ENCODE peak calls at places on chromosomes 2 and 18, in four cellular contexts. One of them, this sample, is unnamed.

GRCh38 chr2:130996658-130997057 is 96.6 kb downstream of the FAM168B start:
- DNase-seq in CD8-positive, alpha-beta T cell: no peak
- DNase-seq in astrocyte of the cerebellum: no peak
- DNase-seq in adipocyte: no peak
- DNase-seq in this sample: no peak

GRCh38 chr2:230886207-230886606 is 21.5 kb downstream of the ITM2C start:
- DNase-seq in CD8-positive, alpha-beta T cell: no peak
- DNase-seq in astrocyte of the cerebellum: no peak
- DNase-seq in adipocyte: no peak
- DNase-seq in this sample: no peak

GRCh38 chr2:56741601-56742102 is 557.9 kb downstream of the CCDC85A start:
- DNase-seq in CD8-positive, alpha-beta T cell: no peak
- DNase-seq in astrocyte of the cerebellum: peak; percentile 86
- DNase-seq in adipocyte: peak; percentile 96
- DNase-seq in this sample: peak; percentile 88

GRCh38 chr18:77106331-77106730 is 26.3 kb downstream of the MBP start:
- DNase-seq in CD8-positive, alpha-beta T cell: peak; percentile 86
- DNase-seq in astrocyte of the cerebellum: no peak
- DNase-seq in adipocyte: no peak
- DNase-seq in this sample: no peak

GRCh38 chr2:78908973-78909372 is 116.5 kb upstream of the REG3G start:
- DNase-seq in CD8-positive, alpha-beta T cell: no peak
- DNase-seq in astrocyte of the cerebellum: no peak
- DNase-seq in adipocyte: no peak
- DNase-seq in this sample: no peak

GRCh38 chr18:31616586-31616985 is 24.9 kb downstream of the TTR start:
- DNase-seq in CD8-positive, alpha-beta T cell: no peak
- DNase-seq in astrocyte of the cerebellum: no peak
- DNase-seq in adipocyte: no peak
- DNase-seq in this sample: no peak

GRCh38 chr2:158560259-158560658 is 103.5 kb downstream of the PKP4 start:
- DNase-seq in CD8-positive, alpha-beta T cell: no peak
- DNase-seq in astrocyte of the cerebellum: no peak
- DNase-seq in adipocyte: no peak
- DNase-seq in this sample: no peak

GRCh38 chr2:201228912-201229290 is 31.4 kb upstream of the CASP8 start:
- DNase-seq in CD8-positive, alpha-beta T cell: no peak
- DNase-seq in astrocyte of the cerebellum: no peak
- DNase-seq in adipocyte: no peak
- DNase-seq in this sample: no peak

GRCh38 chr18:31146809-31147208 is 15.8 kb downstream of the DSC1 start:
- DNase-seq in CD8-positive, alpha-beta T cell: no peak
- DNase-seq in astrocyte of the cerebellum: no peak
- DNase-seq in adipocyte: no peak
- DNase-seq in this sample: peak; percentile 4

GRCh38 chr2:120570546-120570945 is 165.1 kb upstream of the GLI2 start:
- DNase-seq in CD8-positive, alpha-beta T cell: no peak
- DNase-seq in astrocyte of the cerebellum: no peak
- DNase-seq in adipocyte: no peak
- DNase-seq in this sample: no peak

GRCh38 chr2:133416756-133417155 is 151.5 kb downstream of the NCKAP5 start:
- DNase-seq in CD8-positive, alpha-beta T cell: no peak
- DNase-seq in astrocyte of the cerebellum: no peak
- DNase-seq in adipocyte: peak; percentile 37
- DNase-seq in this sample: no peak

GRCh38 chr2:142757111-142757510 is 120.4 kb upstream of the KYNU start:
- DNase-seq in CD8-positive, alpha-beta T cell: no peak
- DNase-seq in astrocyte of the cerebellum: no peak
- DNase-seq in adipocyte: no peak
- DNase-seq in this sample: no peak

GRCh38 chr2:143452817-143453462 is 323.7 kb downstream of the ARHGAP15 start:
- DNase-seq in CD8-positive, alpha-beta T cell: peak; percentile 63
- DNase-seq in astrocyte of the cerebellum: no peak
- DNase-seq in adipocyte: no peak
- DNase-seq in this sample: no peak

GRCh38 chr2:144377929-144378328 is 142.0 kb downstream of the ZEB2 start:
- DNase-seq in CD8-positive, alpha-beta T cell: no peak
- DNase-seq in astrocyte of the cerebellum: no peak
- DNase-seq in adipocyte: no peak
- DNase-seq in this sample: peak; percentile 68

GRCh38 chr2:134683561-134684112 is 35.2 kb downstream of the TMEM163 start:
- DNase-seq in CD8-positive, alpha-beta T cell: no peak
- DNase-seq in astrocyte of the cerebellum: no peak
- DNase-seq in adipocyte: no peak
- DNase-seq in this sample: peak; percentile 22

GRCh38 chr2:12504443-12504842 is 212.3 kb upstream of the TRIB2 start:
- DNase-seq in CD8-positive, alpha-beta T cell: no peak
- DNase-seq in astrocyte of the cerebellum: no peak
- DNase-seq in adipocyte: peak; percentile 37
- DNase-seq in this sample: no peak

GRCh38 chr2:33588246-33588645 is 10.9 kb downstream of the FAM98A start:
- DNase-seq in CD8-positive, alpha-beta T cell: no peak
- DNase-seq in astrocyte of the cerebellum: no peak
- DNase-seq in adipocyte: peak; percentile 70
- DNase-seq in this sample: no peak
- H3K4me3 ChIP-seq in CD8-positive, alpha-beta T cell: no peak overlapping the region
- H3K4me3 ChIP-seq in astrocyte of the cerebellum: no peak overlapping the region
- H3K4me3 ChIP-seq in adipocyte: no peak overlapping the region
- H3K4me3 ChIP-seq in this sample: no peak overlapping the region

DNA sequence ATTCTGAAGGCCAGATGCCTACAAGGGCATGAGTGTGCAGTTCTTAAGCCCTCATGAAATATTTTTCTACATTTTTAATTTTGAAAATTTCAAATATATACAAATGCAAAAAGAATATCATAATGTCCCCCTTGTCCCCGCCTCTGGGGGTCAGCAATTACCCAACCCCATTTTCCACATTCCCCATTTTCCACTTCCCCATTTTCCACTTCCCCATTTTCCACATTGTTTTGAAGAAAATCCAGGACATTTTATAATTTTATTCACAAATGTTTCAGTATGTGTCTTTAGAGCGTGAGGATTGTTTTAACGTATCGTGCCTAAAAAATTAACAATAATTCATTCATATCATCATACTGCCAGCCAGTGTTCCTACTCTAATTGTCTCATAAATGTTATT is 403.6 kb upstream of the RAB6C start:
- DNase-seq in CD8-positive, alpha-beta T cell: no peak
- DNase-seq in astrocyte of the cerebellum: no peak
- DNase-seq in adipocyte: no peak
- DNase-seq in this sample: no peak
- H3K4me3 ChIP-seq in CD8-positive, alpha-beta T cell: no peak overlapping the region
- H3K4me3 ChIP-seq in astrocyte of the cerebellum: no peak overlapping the region
- H3K4me3 ChIP-seq in adipocyte: no peak overlapping the region
- H3K4me3 ChIP-seq in this sample: no peak overlapping the region

GRCh38 chr18:63320690-63321265 is 1.2 kb upstream of the BCL2 start:
- DNase-seq in CD8-positive, alpha-beta T cell: peak; percentile 67
- DNase-seq in astrocyte of the cerebellum: no peak
- DNase-seq in adipocyte: no peak
- DNase-seq in this sample: peak; percentile 63
- H3K4me3 ChIP-seq in CD8-positive, alpha-beta T cell: peak overlapping the region; percentile 53
- H3K4me3 ChIP-seq in astrocyte of the cerebellum: peak overlapping the region; percentile 70
- H3K4me3 ChIP-seq in adipocyte: peak overlapping the region; percentile 76
- H3K4me3 ChIP-seq in this sample: peak overlapping the region; percentile 46

GRCh38 chr2:88068044-88068443 is 419 bp downstream of the SMYD1 start:
- DNase-seq in CD8-positive, alpha-beta T cell: no peak
- DNase-seq in astrocyte of the cerebellum: no peak
- DNase-seq in adipocyte: no peak
- DNase-seq in this sample: no peak
- H3K4me3 ChIP-seq in CD8-positive, alpha-beta T cell: no peak overlapping the region
- H3K4me3 ChIP-seq in astrocyte of the cerebellum: no peak overlapping the region
- H3K4me3 ChIP-seq in adipocyte: no peak overlapping the region
- H3K4me3 ChIP-seq in this sample: no peak overlapping the region

DNA sequence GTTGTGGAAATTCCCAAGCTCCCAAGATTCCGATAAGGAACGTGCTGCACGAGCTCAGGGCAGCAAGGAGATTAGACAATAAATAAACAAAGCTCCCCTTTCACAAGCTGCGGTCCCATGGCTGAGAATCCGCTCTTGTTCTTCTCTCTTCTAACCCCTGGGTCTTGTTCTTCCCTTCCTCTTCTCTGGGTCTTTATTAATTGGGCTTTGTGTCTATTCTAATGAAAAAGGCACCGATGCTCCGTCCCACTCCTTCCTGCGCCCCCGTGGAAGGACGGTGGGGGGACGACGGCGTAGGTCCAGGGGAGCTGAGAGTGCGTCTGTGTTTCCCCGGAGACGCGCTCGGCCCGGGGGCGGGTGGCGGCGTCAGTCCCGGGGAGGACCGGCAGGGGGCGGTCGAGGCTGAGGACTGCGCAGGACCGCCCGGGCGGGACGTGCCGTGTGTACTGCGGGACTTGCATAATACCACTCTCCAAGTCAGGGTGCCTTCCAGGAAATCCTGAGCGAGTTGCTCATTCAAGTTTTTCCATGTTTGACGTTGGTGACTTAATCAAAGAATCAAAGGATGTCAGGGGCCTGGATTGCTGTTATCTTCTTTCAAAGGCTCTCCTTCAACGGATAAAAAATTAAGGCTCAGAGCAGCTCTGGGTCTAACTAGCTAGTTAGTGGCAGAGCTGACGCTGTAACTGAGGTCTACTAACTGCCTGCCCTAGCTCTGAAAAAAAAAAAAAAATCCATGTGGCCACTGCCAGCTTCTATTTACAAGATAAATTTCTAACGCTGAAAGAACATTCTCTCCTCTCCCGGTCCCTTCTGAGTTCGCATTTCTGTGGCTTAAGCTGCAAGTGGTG is 321.4 kb downstream of the TGIF1 start:
- DNase-seq in CD8-positive, alpha-beta T cell: peak; percentile 81
- DNase-seq in astrocyte of the cerebellum: peak; percentile 65
- DNase-seq in adipocyte: peak; percentile 95
- DNase-seq in this sample: peak; percentile 96
- H3K4me3 ChIP-seq in CD8-positive, alpha-beta T cell: peak overlapping the region; percentile 14
- H3K4me3 ChIP-seq in astrocyte of the cerebellum: peak overlapping the region; percentile 38
- H3K4me3 ChIP-seq in adipocyte: peak overlapping the region; percentile 77
- H3K4me3 ChIP-seq in this sample: peak overlapping the region; percentile 33

GRCh38 chr2:128369126-128369555 is 50.5 kb upstream of the HS6ST1 start:
- DNase-seq in CD8-positive, alpha-beta T cell: no peak
- DNase-seq in astrocyte of the cerebellum: peak; percentile 32
- DNase-seq in adipocyte: peak; percentile 44
- DNase-seq in this sample: no peak

GRCh38 chr2:128368437-128369125 is 49.9 kb upstream of the HS6ST1 start:
- DNase-seq in CD8-positive, alpha-beta T cell: no peak
- DNase-seq in astrocyte of the cerebellum: no peak
- DNase-seq in adipocyte: no peak
- DNase-seq in this sample: no peak

GRCh38 chr2:128367601-128368359 is 49.1 kb upstream of the HS6ST1 start:
- DNase-seq in CD8-positive, alpha-beta T cell: no peak
- DNase-seq in astrocyte of the cerebellum: no peak
- DNase-seq in adipocyte: no peak
- DNase-seq in this sample: no peak

GRCh38 chr2:128365217-128365905 is 46.7 kb upstream of the HS6ST1 start:
- DNase-seq in CD8-positive, alpha-beta T cell: no peak
- DNase-seq in astrocyte of the cerebellum: peak; percentile 35
- DNase-seq in adipocyte: no peak
- DNase-seq in this sample: no peak

GRCh38 chr2:128366746-128367511 is 48.3 kb upstream of the HS6ST1 start:
- DNase-seq in CD8-positive, alpha-beta T cell: no peak
- DNase-seq in astrocyte of the cerebellum: no peak
- DNase-seq in adipocyte: no peak
- DNase-seq in this sample: no peak
- H3K4me3 ChIP-seq in CD8-positive, alpha-beta T cell: no peak overlapping the region
- H3K4me3 ChIP-seq in astrocyte of the cerebellum: no peak overlapping the region
- H3K4me3 ChIP-seq in adipocyte: no peak overlapping the region
- H3K4me3 ChIP-seq in this sample: no peak overlapping the region

DNA sequence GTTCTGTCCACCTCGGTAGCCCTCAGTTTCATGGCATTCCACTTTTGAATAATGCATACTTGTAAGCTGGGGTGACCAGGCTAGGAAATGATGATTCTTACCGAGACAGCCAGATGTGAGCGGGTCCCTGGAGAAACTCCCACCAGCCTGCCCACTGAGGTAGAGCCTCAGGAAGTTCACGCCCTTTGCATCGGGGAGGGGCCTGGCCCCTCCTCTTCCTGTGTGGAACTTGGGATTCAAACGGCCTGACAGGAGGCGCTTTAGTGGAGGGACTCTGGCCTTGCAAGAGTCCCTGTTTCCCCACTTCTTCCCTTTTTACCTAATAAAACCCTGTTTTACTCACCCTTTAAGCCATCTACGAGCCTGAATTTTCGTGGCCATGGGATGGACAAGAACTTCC is 44.6 kb downstream of the MRO start:
- DNase-seq in CD8-positive, alpha-beta T cell: no peak
- DNase-seq in astrocyte of the cerebellum: no peak
- DNase-seq in adipocyte: no peak
- DNase-seq in this sample: no peak
- H3K4me3 ChIP-seq in CD8-positive, alpha-beta T cell: no peak overlapping the region
- H3K4me3 ChIP-seq in astrocyte of the cerebellum: no peak overlapping the region
- H3K4me3 ChIP-seq in adipocyte: no peak overlapping the region
- H3K4me3 ChIP-seq in this sample: no peak overlapping the region

GRCh38 chr2:239251971-239252370 is 148.8 kb downstream of the HDAC4 start:
- DNase-seq in CD8-positive, alpha-beta T cell: no peak
- DNase-seq in astrocyte of the cerebellum: no peak
- DNase-seq in adipocyte: no peak
- DNase-seq in this sample: no peak
- H3K4me3 ChIP-seq in CD8-positive, alpha-beta T cell: no peak overlapping the region
- H3K4me3 ChIP-seq in astrocyte of the cerebellum: no peak overlapping the region
- H3K4me3 ChIP-seq in adipocyte: no peak overlapping the region
- H3K4me3 ChIP-seq in this sample: no peak overlapping the region

This sample was measured in cardiac fibroblast.